ENCODE peak calls at places on chromosome 17, in four cellular contexts. A is PC-3; E is stomach; C is activated CD4-positive, alpha-beta T cell treated with anti-CD3 and anti-CD28 coated beads for 4 hours. H is an unnamed sample.

GRCh38 chr17:17181666-17182600 is 24.2 kb downstream of the PLD6 start:
- DNase-seq in E (no peak), A (no peak), C (peak), H (no peak)

GRCh38 chr17:69969897-69970296 is 105.1 kb upstream of the KCNJ16 start:
- DNase-seq in C (no peak), E (no peak), A (no peak), H (no peak)

GRCh38 chr17:71759422-71760060 is 361.3 kb upstream of the SOX9 start:
- DNase-seq in A (no peak), E (no peak), C (no peak), H (no peak)

GRCh38 chr17:66661411-66661843 is 173.5 kb upstream of the CACNG5 start:
- DNase-seq in A (peak), E (peak), C (no peak), H (no peak)

GRCh38 chr17:73564856-73565255 is 79.4 kb downstream of the SDK2 start:
- DNase-seq in A (peak), C (no peak), E (no peak), H (peak)

GRCh38 chr17:18225562-18226283 is at the start of gene LLGL1:
- DNase-seq in A (no peak), E (no peak), C (no peak), H (no peak)

GRCh38 chr17:40321502-40322416 is 12.8 kb downstream of the RARA start:
- DNase-seq in E (peak), A (no peak), C (no peak), H (peak)

GRCh38 chr17:41593306-41594095 is 6.8 kb upstream of the KRT14 start:
- DNase-seq in E (no peak), A (no peak), C (no peak), H (no peak)

GRCh38 chr17:21294321-21295035 is 10.0 kb downstream of the MAP2K3 start:
- DNase-seq in E (no peak), A (no peak), C (no peak), H (no peak)

GRCh38 chr17:12613566-12613965 is 52.1 kb upstream of the MYOCD start:
- DNase-seq in E (no peak), A (no peak), C (no peak), H (no peak)

GRCh38 chr17:49567104-49567521 is 8.6 kb upstream of the NXPH3 start:
- DNase-seq in E (no peak), A (no peak), C (no peak), H (no peak)

GRCh38 chr17:7380855-7381683 is at the start of gene TNK1:
- DNase-seq in A (peak), E (peak), C (no peak), H (peak)

GRCh38 chr17:78727057-78727456 is 55.0 kb downstream of the CYTH1 start:
- DNase-seq in C (no peak), E (no peak), A (no peak), H (no peak)

GRCh38 chr17:65638221-65638940 is 76.9 kb upstream of the AXIN2 start:
- DNase-seq in A (no peak), E (peak), C (no peak), H (no peak)

GRCh38 chr17:77019955-77020379 is 120.8 kb upstream of the SEC14L1 start:
- DNase-seq in A (no peak), E (no peak), C (no peak), H (no peak)

GRCh38 chr17:8382052-8382879 is 727 bp downstream of the RPL26 start:
- DNase-seq in C (no peak), E (no peak), A (peak), H (no peak)

GRCh38 chr17:737561-738113 is 5.2 kb downstream of the TLCD3A start:
- DNase-seq in E (no peak), A (no peak), C (no peak), H (no peak)

GRCh38 chr17:82129095-82129494 is 31.1 kb upstream of the FASN start:
- DNase-seq in A (no peak), E (no peak), C (no peak), H (no peak)

GRCh38 chr17:78381601-78382168 is 3.2 kb downstream of the PGS1 start:
- DNase-seq in A (no peak), E (no peak), C (peak), H (no peak)

GRCh38 chr17:57477483-57478357 is 221.4 kb downstream of the MSI2 start:
- DNase-seq in A (no peak), C (no peak), E (no peak), H (no peak)

GRCh38 chr17:7774037-7774659 is 56.6 kb downstream of the DNAH2 start:
- DNase-seq in E (peak), C (no peak), A (peak), H (no peak)

GRCh38 chr17:62892870-62893338 is 73.1 kb upstream of the TANC2 start:
- DNase-seq in E (peak), C (peak), A (peak), H (peak)

H was measured in transverse colon.